ENCODE peak calls at places on chromosomes 11 and 22, in four cellular contexts. One of them, this sample, is unnamed.

GRCh38 chr11:122440783-122441701 is 214.5 kb upstream of the UBASH3B start:
- DNase-seq in K562: no peak
- DNase-seq in endothelial cell of umbilical vein: peak; percentile 15
- DNase-seq in A549: no peak
- DNase-seq in this sample: peak; percentile 52

GRCh38 chr11:129865701-129866100 is 29.7 kb downstream of the NFRKB start:
- DNase-seq in K562: no peak
- DNase-seq in endothelial cell of umbilical vein: no peak
- DNase-seq in A549: no peak
- DNase-seq in this sample: no peak

GRCh38 chr11:70477607-70478006 is 79.3 kb downstream of the CTTN start:
- DNase-seq in K562: no peak
- DNase-seq in endothelial cell of umbilical vein: no peak
- DNase-seq in A549: no peak
- DNase-seq in this sample: no peak

GRCh38 chr11:43756575-43756974 is 76.0 kb downstream of the HSD17B12 start:
- DNase-seq in K562: no peak
- DNase-seq in endothelial cell of umbilical vein: no peak
- DNase-seq in A549: no peak
- DNase-seq in this sample: no peak

GRCh38 chr22:48802576-48802975 is 1025.1 kb downstream of the BRD1 start:
- DNase-seq in K562: no peak
- DNase-seq in endothelial cell of umbilical vein: no peak
- DNase-seq in A549: no peak
- DNase-seq in this sample: no peak

GRCh38 chr11:33179431-33179830 is 18.2 kb upstream of the CSTF3 start:
- DNase-seq in K562: no peak
- DNase-seq in endothelial cell of umbilical vein: peak; percentile 81
- DNase-seq in A549: no peak
- DNase-seq in this sample: peak; percentile 23

GRCh38 chr11:107259826-107260225 is 197.8 kb downstream of the CWF19L2 start:
- DNase-seq in K562: no peak
- DNase-seq in endothelial cell of umbilical vein: no peak
- DNase-seq in A549: no peak
- DNase-seq in this sample: no peak

GRCh38 chr11:15216678-15217077 is 102.0 kb downstream of the INSC start:
- DNase-seq in K562: peak; percentile 6
- DNase-seq in endothelial cell of umbilical vein: no peak
- DNase-seq in A549: no peak
- DNase-seq in this sample: peak; percentile 2

GRCh38 chr11:117058761-117059233 is 39.4 kb downstream of the SIK3 start:
- DNase-seq in K562: no peak
- DNase-seq in endothelial cell of umbilical vein: peak; percentile 84
- DNase-seq in A549: no peak
- DNase-seq in this sample: no peak

GRCh38 chr11:110123003-110123402 is 29.8 kb downstream of the ZC3H12C start:
- DNase-seq in K562: peak; percentile 16
- DNase-seq in endothelial cell of umbilical vein: no peak
- DNase-seq in A549: no peak
- DNase-seq in this sample: no peak

GRCh38 chr11:88363566-88364169 is 26.1 kb upstream of the CTSC start:
- DNase-seq in K562: no peak
- DNase-seq in endothelial cell of umbilical vein: peak; percentile 51
- DNase-seq in A549: no peak
- DNase-seq in this sample: peak; percentile 83

GRCh38 chr11:65478411-65479183 is 20.2 kb upstream of the MALAT1 start:
- DNase-seq in K562: peak; percentile 94
- DNase-seq in endothelial cell of umbilical vein: no peak
- DNase-seq in A549: no peak
- DNase-seq in this sample: no peak

GRCh38 chr11:117183724-117184349 is 5.3 kb downstream of the SIDT2 start:
- DNase-seq in K562: no peak
- DNase-seq in endothelial cell of umbilical vein: no peak
- DNase-seq in A549: no peak
- DNase-seq in this sample: no peak

GRCh38 chr11:5593146-5593545 is 3.3 kb upstream of the TRIM6 start:
- DNase-seq in K562: no peak
- DNase-seq in endothelial cell of umbilical vein: no peak
- DNase-seq in A549: no peak
- DNase-seq in this sample: no peak

GRCh38 chr11:38460429-38460828 is 1862.4 kb upstream of the RAG2 start:
- DNase-seq in K562: no peak
- DNase-seq in endothelial cell of umbilical vein: no peak
- DNase-seq in A549: no peak
- DNase-seq in this sample: no peak

GRCh38 chr11:61359541-61359940 is 2.1 kb downstream of the CYB561A3 start:
- DNase-seq in K562: no peak
- DNase-seq in endothelial cell of umbilical vein: peak; percentile 45
- DNase-seq in A549: no peak
- DNase-seq in this sample: peak; percentile 27

GRCh38 chr11:61358566-61358965 is 3.1 kb downstream of the CYB561A3 start:
- DNase-seq in K562: no peak
- DNase-seq in endothelial cell of umbilical vein: no peak
- DNase-seq in A549: no peak
- DNase-seq in this sample: no peak

GRCh38 chr11:61362542-61362875 is 335 bp downstream of the TMEM138 start:
- DNase-seq in K562: peak; percentile 55
- DNase-seq in endothelial cell of umbilical vein: no peak
- DNase-seq in A549: peak; percentile 49
- DNase-seq in this sample: peak; percentile 77

GRCh38 chr11:61361686-61362541 is at the start of the genes CYB561A3 and TMEM138:
- DNase-seq in K562: peak; percentile 96
- DNase-seq in endothelial cell of umbilical vein: peak; percentile 94
- DNase-seq in A549: peak; percentile 95
- DNase-seq in this sample: peak; percentile 98

GRCh38 chr11:61361237-61361636 is 445 bp downstream of the CYB561A3 start:
- DNase-seq in K562: no peak
- DNase-seq in endothelial cell of umbilical vein: no peak
- DNase-seq in A549: no peak
- DNase-seq in this sample: no peak
- TF ChIP-seq MYC in K562: no peak
- TF ChIP-seq MYC in endothelial cell of umbilical vein: no peak
- TF ChIP-seq MYC in A549: no peak
- TF ChIP-seq MYC in this sample: no peak

GRCh38 chr11:126186708-126187481 is 24.6 kb downstream of the RPUSD4 start:
- DNase-seq in K562: no peak
- DNase-seq in endothelial cell of umbilical vein: no peak
- DNase-seq in A549: no peak
- DNase-seq in this sample: no peak
- TF ChIP-seq CTCF in K562: no peak
- TF ChIP-seq CTCF in endothelial cell of umbilical vein: no peak
- TF ChIP-seq CTCF in A549: no peak
- TF ChIP-seq CTCF in this sample: peak; percentile 2

GRCh38 chr11:2096001-2096918 is 42.9 kb downstream of the IGF2 start:
- DNase-seq in K562: no peak
- DNase-seq in endothelial cell of umbilical vein: no peak
- DNase-seq in A549: no peak
- DNase-seq in this sample: no peak

GRCh38 chr11:2097998-2098690 is 41.0 kb downstream of the IGF2 start:
- DNase-seq in K562: no peak
- DNase-seq in endothelial cell of umbilical vein: no peak
- DNase-seq in A549: no peak
- DNase-seq in this sample: no peak

GRCh38 chr11:2098691-2099522 is 40.3 kb downstream of the IGF2 start:
- DNase-seq in K562: no peak
- DNase-seq in endothelial cell of umbilical vein: no peak
- DNase-seq in A549: no peak
- DNase-seq in this sample: no peak

GRCh38 chr11:2096919-2097301 is 42.3 kb downstream of the IGF2 start:
- DNase-seq in K562: no peak
- DNase-seq in endothelial cell of umbilical vein: no peak
- DNase-seq in A549: no peak
- DNase-seq in this sample: peak; percentile 27

DNA sequence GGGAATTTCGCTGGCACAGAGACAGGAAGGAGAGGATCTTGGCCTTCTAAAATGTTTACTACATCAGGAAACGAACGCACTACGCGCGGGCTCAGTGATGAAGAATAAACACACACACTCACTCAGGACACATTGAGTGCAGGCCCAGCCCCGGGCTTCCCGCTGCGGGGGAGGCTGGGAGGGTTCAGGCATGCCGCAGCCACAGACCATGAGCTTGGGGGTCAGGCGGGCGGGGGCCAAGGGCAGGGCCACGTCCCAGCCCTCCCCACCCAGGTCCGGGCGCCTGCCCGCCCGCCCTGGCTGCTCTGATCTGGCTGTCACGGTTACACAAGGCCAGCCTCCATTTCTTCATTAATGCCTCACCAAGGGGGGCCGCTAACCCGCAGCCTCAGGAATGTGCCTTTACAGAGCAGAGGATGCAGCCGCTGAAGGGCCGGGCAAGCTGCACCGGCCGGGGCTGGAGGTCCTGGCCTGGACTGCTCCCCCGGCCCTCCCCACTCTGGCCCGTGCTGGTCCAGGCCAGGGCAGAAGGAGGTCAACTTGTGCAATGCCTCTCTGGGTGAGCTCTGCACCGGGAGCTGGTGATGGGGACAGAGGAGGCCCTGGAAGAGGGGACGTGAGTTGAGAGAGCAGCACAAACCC is 41.7 kb downstream of the IGF2 start:
- DNase-seq in K562: peak; percentile 8
- DNase-seq in endothelial cell of umbilical vein: peak; percentile 86
- DNase-seq in A549: no peak
- DNase-seq in this sample: peak; percentile 81
- TF ChIP-seq MYC in K562: no peak
- TF ChIP-seq MYC in endothelial cell of umbilical vein: no peak
- TF ChIP-seq MYC in A549: no peak
- TF ChIP-seq MYC in this sample: no peak

GRCh38 chr22:23217171-23218052 is 37.1 kb downstream of the BCR start:
- DNase-seq in K562: no peak
- DNase-seq in endothelial cell of umbilical vein: peak; percentile 85
- DNase-seq in A549: no peak
- DNase-seq in this sample: peak; percentile 15
- TF ChIP-seq CTCF in K562: no peak
- TF ChIP-seq CTCF in endothelial cell of umbilical vein: no peak
- TF ChIP-seq CTCF in A549: no peak
- TF ChIP-seq CTCF in this sample: no peak

GRCh38 chr11:2750601-2751522 is 51.1 kb upstream of the KCNQ1OT1 start:
- DNase-seq in K562: peak; percentile 50
- DNase-seq in endothelial cell of umbilical vein: no peak
- DNase-seq in A549: no peak
- DNase-seq in this sample: no peak

GRCh38 chr11:2751523-2752203 is 51.9 kb upstream of the KCNQ1OT1 start:
- DNase-seq in K562: no peak
- DNase-seq in endothelial cell of umbilical vein: no peak
- DNase-seq in A549: no peak
- DNase-seq in this sample: no peak

GRCh38 chr11:2752204-2752772 is 52.5 kb upstream of the KCNQ1OT1 start:
- DNase-seq in K562: no peak
- DNase-seq in endothelial cell of umbilical vein: no peak
- DNase-seq in A549: no peak
- DNase-seq in this sample: no peak

GRCh38 chr11:2754008-2754407 is 54.2 kb upstream of the KCNQ1OT1 start:
- DNase-seq in K562: no peak
- DNase-seq in endothelial cell of umbilical vein: no peak
- DNase-seq in A549: no peak
- DNase-seq in this sample: no peak

DNA sequence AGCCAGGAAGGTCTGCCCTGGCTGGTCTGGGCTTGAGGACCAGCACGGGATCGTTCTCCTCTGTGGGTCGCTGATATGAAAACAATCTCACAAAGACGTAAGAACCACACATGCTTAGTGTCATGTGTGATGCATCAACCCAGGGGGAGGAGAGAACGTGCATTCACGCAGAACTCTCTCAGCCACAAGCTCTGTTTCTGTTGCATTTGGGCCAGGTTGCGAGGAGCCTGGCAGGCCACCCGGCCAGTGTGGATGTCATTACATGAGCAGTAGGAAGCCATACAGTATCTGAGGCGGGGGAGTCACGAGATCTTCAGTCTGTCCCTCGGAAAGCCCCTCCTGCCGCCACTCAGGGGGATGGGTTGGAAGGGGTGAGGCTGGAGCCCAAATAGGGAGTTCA is 53.1 kb upstream of the KCNQ1OT1 start:
- DNase-seq in K562: no peak
- DNase-seq in endothelial cell of umbilical vein: no peak
- DNase-seq in A549: no peak
- DNase-seq in this sample: no peak
- TF ChIP-seq MYC in K562: no peak
- TF ChIP-seq MYC in endothelial cell of umbilical vein: no peak
- TF ChIP-seq MYC in A549: no peak
- TF ChIP-seq MYC in this sample: no peak